ENCODE peak calls at places on chromosomes 6 and 20, in nine cellular contexts. V is GF-D8, J is colonic mucosa, K is NCI-H1092 treated with DMSO at 0.1 percent for 48 hours, M is AML-193, E is ELF-1, O is M059J, N is PC-3, P is lung. B is an unnamed sample.

GRCh38 chr6:117265425-117266266 is at the start of gene VGLL2:
- DNase-seq in V (no peak), M (no peak), N (no peak), E (peak; percentile 66), O (peak; percentile 47), K (no peak), J (peak; percentile 30), P (no peak), B (peak; percentile 86)

GRCh38 chr20:32879538-32879937 is 20.8 kb downstream of the EFCAB8 start:
- DNase-seq in N (no peak), J (no peak), P (no peak), V (no peak), K (no peak), E (no peak), M (no peak), O (no peak), B (no peak)

GRCh38 chr6:139927236-139927635 is 552.8 kb upstream of the CITED2 start:
- DNase-seq in E (no peak), P (no peak), M (peak; percentile 45), N (peak; percentile 20), J (no peak), K (no peak), O (peak; percentile 76), V (no peak), B (no peak)

GRCh38 chr6:29602564-29603361 is 17.8 kb downstream of the OR2H2 start:
- DNase-seq in N (peak; percentile 23), E (peak; percentile 70), O (peak; percentile 35), V (no peak), K (peak; percentile 38), M (peak; percentile 25), P (no peak), J (no peak), B (peak; percentile 80)

GRCh38 chr6:42781811-42782688 is at the start of gene BICRAL:
- DNase-seq in J (peak; percentile 62), P (peak; percentile 70), N (peak; percentile 78), V (peak; percentile 32), O (peak; percentile 84), E (peak; percentile 58), M (peak; percentile 65), K (peak; percentile 87), B (peak; percentile 70)

GRCh38 chr6:49949062-49949461 is 14.9 kb downstream of the DEFB114 start:
- DNase-seq in O (no peak), N (no peak), P (no peak), J (no peak), V (no peak), M (no peak), K (no peak), E (no peak), B (no peak)

GRCh38 chr6:129368076-129368475 is 341.9 kb downstream of the ARHGAP18 start:
- DNase-seq in M (no peak), O (no peak), V (no peak), E (no peak), P (no peak), J (no peak), K (no peak), N (no peak), B (no peak)

GRCh38 chr6:20757761-20758160 is 223.5 kb downstream of the CDKAL1 start:
- DNase-seq in N (peak; percentile 61), M (no peak), J (no peak), O (peak; percentile 79), E (no peak), K (no peak), P (no peak), V (no peak), B (no peak)

GRCh38 chr6:25630508-25631229 is 21.3 kb upstream of the SCGN start:
- DNase-seq in E (no peak), O (no peak), K (peak; percentile 33), P (no peak), J (no peak), M (no peak), N (no peak), V (no peak), B (no peak)

GRCh38 chr20:53639647-53640440 is 46.2 kb upstream of the ZNF217 start:
- DNase-seq in V (no peak), J (no peak), E (no peak), P (no peak), K (no peak), M (no peak), O (no peak), N (peak; percentile 29), B (no peak)

GRCh38 chr20:63751471-63752271 is 12.1 kb downstream of the SLC2A4RG start:
- DNase-seq in N (no peak), J (no peak), O (no peak), P (no peak), V (no peak), K (no peak), E (no peak), M (no peak), B (no peak)

GRCh38 chr6:7175463-7175862 is 67.7 kb downstream of the RREB1 start:
- DNase-seq in E (no peak), J (no peak), M (no peak), P (no peak), N (no peak), K (no peak), V (no peak), O (no peak), B (no peak)

GRCh38 chr6:113686049-113686448 is 171.1 kb upstream of the MARCKS start:
- DNase-seq in O (no peak), E (no peak), P (no peak), M (no peak), V (no peak), J (no peak), K (no peak), N (no peak), B (no peak)

GRCh38 chr6:46764961-46765360 is 18.2 kb downstream of the ANKRD66 start:
- DNase-seq in M (no peak), J (no peak), N (no peak), P (no peak), O (no peak), K (no peak), V (no peak), E (no peak), B (no peak)

GRCh38 chr6:170292778-170293164 is 1.9 kb upstream of the DLL1 start:
- DNase-seq in V (no peak), N (peak; percentile 53), P (no peak), M (peak; percentile 20), E (no peak), K (peak; percentile 57), O (peak; percentile 39), J (no peak), B (no peak)

GRCh38 chr6:151869345-151869744 is 61.9 kb downstream of the ESR1 start:
- DNase-seq in M (peak; percentile 21), E (no peak), K (no peak), J (no peak), V (peak; percentile 59), N (no peak), P (no peak), O (peak; percentile 9), B (no peak)

GRCh38 chr20:17752452-17752851 is 52.7 kb downstream of the BANF2 start:
- DNase-seq in V (no peak), O (no peak), K (no peak), N (no peak), J (no peak), P (no peak), M (no peak), E (no peak), B (no peak)

GRCh38 chr6:161372422-161372793 is 98.5 kb upstream of the AGPAT4 start:
- DNase-seq in O (no peak), J (no peak), V (no peak), M (no peak), E (no peak), N (no peak), P (no peak), K (no peak), B (no peak)

GRCh38 chr6:75498862-75499261 is 5.3 kb upstream of the FILIP1 start:
- DNase-seq in E (no peak), J (no peak), M (no peak), N (no peak), V (no peak), K (no peak), P (no peak), O (no peak), B (no peak)

GRCh38 chr6:35397806-35398418 is 54.2 kb upstream of the FANCE start:
- DNase-seq in K (no peak), M (no peak), V (no peak), P (no peak), N (no peak), O (no peak), J (no peak), E (no peak), B (no peak)

GRCh38 chr20:51022227-51022802 is 592 bp downstream of the KCNG1 start:
- DNase-seq in M (no peak), K (no peak), O (no peak), V (no peak), J (no peak), E (no peak), P (no peak), N (peak; percentile 25), B (peak; percentile 52)

GRCh38 chr20:37188787-37189186 is 9.4 kb upstream of the MROH8 start:
- DNase-seq in E (no peak), V (no peak), J (no peak), O (no peak), P (no peak), M (no peak), K (no peak), N (no peak), B (no peak)

GRCh38 chr6:137246164-137246563 is 27.0 kb upstream of the IFNGR1 start:
- DNase-seq in N (no peak), J (no peak), V (no peak), M (no peak), P (no peak), E (no peak), K (no peak), O (no peak), B (no peak)

GRCh38 chr6:24827162-24827561 is 28.4 kb upstream of the ARMH2 start:
- DNase-seq in J (no peak), N (no peak), K (no peak), V (no peak), P (no peak), E (no peak), M (no peak), O (no peak), B (no peak)

GRCh38 chr6:125780540-125781306 is 10.0 kb upstream of the NCOA7 start:
- DNase-seq in E (peak; percentile 62), V (peak; percentile 77), K (peak; percentile 78), N (peak; percentile 58), M (peak; percentile 94), J (peak; percentile 67), O (peak; percentile 75), P (peak; percentile 38), B (peak; percentile 63)

GRCh38 chr6:166996406-166996805 is 2.8 kb upstream of the CEP43 start:
- DNase-seq in V (no peak), K (no peak), E (no peak), P (no peak), O (peak; percentile 14), M (peak; percentile 87), N (no peak), J (no peak), B (no peak)

GRCh38 chr6:111624391-111625098 is 18.9 kb upstream of the TRAF3IP2 start:
- DNase-seq in V (no peak), M (peak; percentile 49), O (no peak), N (no peak), K (no peak), J (no peak), P (no peak), E (no peak), B (no peak)

GRCh38 chr20:35735828-35736470 is 6.1 kb downstream of the RBM39 start:
- DNase-seq in M (no peak), N (no peak), K (no peak), J (no peak), P (no peak), V (no peak), E (no peak), O (no peak), B (no peak)

GRCh38 chr6:39593644-39594043 is 131.6 kb downstream of the KIF6 start:
- DNase-seq in O (peak; percentile 20), K (no peak), V (no peak), J (no peak), N (no peak), P (no peak), E (no peak), M (no peak), B (no peak)

GRCh38 chr20:58213112-58213511 is 15.3 kb downstream of the ANKRD60 start:
- DNase-seq in P (no peak), M (no peak), N (peak; percentile 34), K (no peak), E (no peak), O (no peak), V (no peak), J (no peak), B (no peak)

GRCh38 chr6:170008386-170008785 is 257.0 kb downstream of the ERMARD start:
- DNase-seq in O (no peak), P (no peak), V (no peak), J (no peak), M (no peak), N (no peak), K (no peak), E (no peak), B (peak; percentile 47)